ENCODE peak calls at places on chromosome 9, in four cellular contexts. O is mesendoderm, Z is IMR-90, R is neuronal stem cell. M is an unnamed sample.

GRCh38 chr9:86064220-86064619 is 35.1 kb downstream of the GOLM1 start:
- DNase-seq in O (no peak), Z (no peak), R (no peak), M (no peak)

GRCh38 chr9:28215921-28216320 is 642.6 kb upstream of the C9orf72 start:
- DNase-seq in O (no peak), Z (no peak), R (no peak), M (no peak)

GRCh38 chr9:87375397-87376073 is 122.1 kb upstream of the DAPK1 start:
- DNase-seq in O (no peak), Z (no peak), R (no peak), M (no peak)

GRCh38 chr9:116280529-116280928 is 126.9 kb downstream of the PAPPA start:
- DNase-seq in O (no peak), Z (peak; percentile 27), R (no peak), M (no peak)

GRCh38 chr9:133147412-133148271 is 16.1 kb downstream of the GBGT1 start:
- DNase-seq in O (peak; percentile 95), Z (peak; percentile 32), R (peak; percentile 72), M (peak; percentile 91)

GRCh38 chr9:109652971-109653370 is 127.0 kb upstream of the PALM2AKAP2 start:
- DNase-seq in O (peak; percentile 52), Z (peak; percentile 16), R (no peak), M (no peak)

GRCh38 chr9:38027714-38028113 is 41.3 kb downstream of the SHB start:
- DNase-seq in O (no peak), Z (no peak), R (no peak), M (no peak)

GRCh38 chr9:3962467-3962866 is 337.4 kb downstream of the GLIS3 start:
- DNase-seq in O (peak; percentile 42), Z (peak; percentile 76), R (no peak), M (no peak)

GRCh38 chr9:114288233-114289051 is 34.5 kb upstream of the ORM1 start:
- DNase-seq in O (peak; percentile 57), Z (peak; percentile 86), R (no peak), M (peak; percentile 56)

GRCh38 chr9:33295571-33295970 is 5.3 kb downstream of the NFX1 start:
- DNase-seq in O (no peak), Z (no peak), R (no peak), M (no peak)

GRCh38 chr9:83955985-83956287 is 24.1 kb downstream of the HNRNPK start:
- DNase-seq in O (no peak), Z (no peak), R (no peak), M (no peak)

GRCh38 chr9:811101-811531 is 30.4 kb upstream of the DMRT1 start:
- DNase-seq in O (no peak), Z (peak; percentile 60), R (no peak), M (no peak)

GRCh38 chr9:129326061-129327005 is 148.3 kb upstream of the IER5L start:
- DNase-seq in O (no peak), Z (no peak), R (no peak), M (no peak)

GRCh38 chr9:91948423-91949292 is 1.4 kb downstream of the ROR2 start:
- DNase-seq in O (peak; percentile 89), Z (peak; percentile 57), R (peak; percentile 69), M (peak; percentile 77)

GRCh38 chr9:83274787-83275186 is 211.8 kb upstream of the RASEF start:
- DNase-seq in O (no peak), Z (no peak), R (no peak), M (no peak)

GRCh38 chr9:2686884-2687283 is 30.4 kb upstream of the KCNV2 start:
- DNase-seq in O (peak; percentile 45), Z (no peak), R (no peak), M (peak; percentile 26)

GRCh38 chr9:108967916-108968315 is 33.7 kb downstream of the ABITRAM start:
- DNase-seq in O (no peak), Z (no peak), R (no peak), M (no peak)

GRCh38 chr9:130426883-130427282 is 17.9 kb upstream of the ASS1 start:
- DNase-seq in O (no peak), Z (peak; percentile 35), R (no peak), M (peak; percentile 60)

GRCh38 chr9:97703437-97704326 is 6.5 kb upstream of the XPA start:
- DNase-seq in O (peak; percentile 55), Z (peak; percentile 80), R (no peak), M (no peak)

GRCh38 chr9:105690742-105691141 is 3.6 kb upstream of the TMEM38B start:
- DNase-seq in O (no peak), Z (peak; percentile 22), R (no peak), M (no peak)

GRCh38 chr9:122941560-122942234 is 877 bp downstream of the RABGAP1 start:
- DNase-seq in O (peak; percentile 67), Z (peak; percentile 76), R (no peak), M (no peak)

GRCh38 chr9:2717385-2717784 is at the start of gene KCNV2:
- DNase-seq in O (no peak), Z (no peak), R (no peak), M (no peak)

GRCh38 chr9:88645869-88646204 is 110.9 kb downstream of the NXNL2 start:
- DNase-seq in O (no peak), Z (no peak), R (no peak), M (no peak)

GRCh38 chr9:108972626-108973209 is 38.5 kb downstream of the ABITRAM start:
- DNase-seq in O (no peak), Z (peak; percentile 31), R (no peak), M (no peak)

GRCh38 chr9:82781965-82782392 is 281.0 kb downstream of the RASEF start:
- DNase-seq in O (no peak), Z (no peak), R (no peak), M (no peak)

GRCh38 chr9:76576344-76576743 is 117.4 kb downstream of the GCNT1 start:
- DNase-seq in O (peak; percentile 34), Z (peak; percentile 66), R (no peak), M (no peak)

GRCh38 chr9:35374436-35374835 is 115.5 kb upstream of the RUSC2 start:
- DNase-seq in O (no peak), Z (no peak), R (no peak), M (no peak)

GRCh38 chr9:37892063-37892462 is 11.9 kb downstream of the SLC25A51 start:
- DNase-seq in O (no peak), Z (no peak), R (no peak), M (no peak)

GRCh38 chr9:130192600-130192999 is 20.4 kb downstream of the NCS1 start:
- DNase-seq in O (no peak), Z (no peak), R (no peak), M (no peak)

GRCh38 chr9:28841795-28842194 is 1268.5 kb upstream of the C9orf72 start:
- DNase-seq in O (no peak), Z (no peak), R (no peak), M (no peak)

GRCh38 chr9:37033141-37033540 is 927 bp downstream of the PAX5 start:
- DNase-seq in O (no peak), Z (no peak), R (no peak), M (no peak)

GRCh38 chr9:109799792-109800191 is 19.8 kb downstream of the PALM2AKAP2 start:
- DNase-seq in O (peak; percentile 61), Z (peak; percentile 86), R (no peak), M (no peak)

DNA sequence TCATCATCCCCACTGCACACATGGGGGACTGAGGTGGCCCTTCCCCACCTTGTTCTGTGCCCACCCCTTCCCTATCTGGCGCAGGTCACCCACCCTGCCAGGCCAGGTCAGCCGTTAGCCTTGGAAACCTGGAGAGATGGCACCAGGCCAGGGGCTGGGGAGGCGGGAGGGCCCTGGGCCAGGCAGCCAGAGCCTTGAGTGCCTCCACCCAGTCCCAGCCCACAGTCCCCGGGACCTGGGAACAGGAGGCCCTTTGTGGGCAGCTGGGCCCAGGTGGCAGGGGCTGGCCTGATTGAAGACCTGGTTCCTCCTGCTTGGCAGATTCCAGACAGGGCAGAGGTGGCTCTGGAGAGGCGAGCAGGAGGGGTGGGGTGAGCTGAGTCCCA is 70.6 kb downstream of the LRSAM1 start:
- DNase-seq in O (no peak), Z (no peak), R (no peak), M (no peak)
- H3K4me2 ChIP-seq in O (no peak overlapping the region), Z (no peak overlapping the region), R (no peak overlapping the region), M (no peak overlapping the region)

DNA sequence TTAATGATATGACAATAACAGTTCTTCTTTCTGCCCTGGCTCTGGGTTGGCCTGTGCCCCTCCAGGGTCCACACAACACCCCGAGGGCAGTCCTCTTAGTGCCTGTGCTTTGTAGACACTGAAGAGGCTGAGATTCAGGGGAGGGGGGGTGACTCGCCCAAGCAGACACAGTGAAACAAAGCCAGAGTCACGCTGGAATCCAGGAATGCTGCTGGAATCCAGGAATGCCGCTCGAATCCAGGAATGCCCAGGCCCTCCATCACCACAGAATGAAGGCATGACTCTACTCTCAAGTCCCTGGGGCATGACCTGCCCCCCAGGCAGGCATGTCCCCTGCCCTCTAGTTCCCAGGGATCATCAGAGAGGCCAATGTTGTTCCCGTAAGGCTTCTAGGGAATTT is 73.1 kb downstream of the LRSAM1 start:
- DNase-seq in O (peak; percentile 92), Z (peak; percentile 56), R (peak; percentile 50), M (peak; percentile 61)
- H3K18ac ChIP-seq in O (no peak overlapping the region), Z (peak overlapping the region; percentile 70), R (no peak overlapping the region), M (no peak overlapping the region)

GRCh38 chr9:134443169-134444039 is 117.1 kb downstream of the RXRA start:
- DNase-seq in O (peak; percentile 77), Z (peak; percentile 93), R (peak; percentile 70), M (peak; percentile 87)

GRCh38 chr9:134442087-134442470 is 115.8 kb downstream of the RXRA start:
- DNase-seq in O (no peak), Z (no peak), R (no peak), M (no peak)

GRCh38 chr9:134440636-134441226 is 114.5 kb downstream of the RXRA start:
- DNase-seq in O (no peak), Z (no peak), R (no peak), M (no peak)

GRCh38 chr9:134442486-134443168 is 116.4 kb downstream of the RXRA start:
- DNase-seq in O (peak; percentile 37), Z (no peak), R (no peak), M (no peak)

DNA sequence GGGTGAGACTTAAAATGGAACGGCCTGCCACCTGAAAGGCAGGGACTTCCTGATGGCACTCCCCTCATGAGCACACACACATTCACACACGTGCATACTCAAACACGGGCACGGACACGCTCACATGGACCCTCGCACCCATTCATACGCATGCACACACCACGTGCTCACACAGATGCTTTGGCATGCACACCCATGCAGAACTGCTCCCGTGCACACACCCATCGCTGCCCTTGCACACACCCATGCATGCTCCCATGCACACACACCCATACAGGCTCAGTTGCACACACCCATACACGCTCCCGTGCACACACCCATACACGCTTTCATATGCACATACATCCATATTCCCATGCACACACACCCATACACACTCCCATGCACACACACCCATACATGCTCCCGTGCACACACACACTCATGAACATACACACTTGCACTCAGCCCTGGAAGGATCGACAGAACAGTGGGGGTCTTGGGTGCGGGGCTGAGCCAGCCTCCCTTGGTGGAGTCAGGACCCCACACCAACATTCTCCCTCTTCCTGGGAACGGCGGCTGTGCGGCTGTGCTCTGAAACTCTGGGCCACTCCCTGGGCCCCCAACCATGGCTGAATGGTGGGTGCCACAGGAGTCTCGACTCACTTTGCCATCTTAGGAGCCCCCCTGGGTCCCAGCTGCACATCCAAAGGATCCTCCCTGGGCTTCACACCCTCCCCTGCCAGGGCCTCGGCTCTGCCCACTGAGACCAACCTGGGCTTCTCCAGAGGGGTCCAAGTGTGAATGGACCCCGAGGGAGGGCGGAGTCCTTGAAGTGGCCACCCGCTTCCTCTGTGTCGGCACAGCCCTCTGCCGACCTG is 115.2 kb downstream of the RXRA start:
- DNase-seq in O (no peak), Z (no peak), R (no peak), M (no peak)
- H3K4me2 ChIP-seq in O (no peak overlapping the region), Z (no peak overlapping the region), R (no peak overlapping the region), M (no peak overlapping the region)

GRCh38 chr9:136361757-136362449 is 1.6 kb downstream of the DNLZ start:
- DNase-seq in O (no peak), Z (peak; percentile 30), R (no peak), M (no peak)
- H3K18ac ChIP-seq in O (no peak overlapping the region), Z (peak overlapping the region; percentile 21), R (no peak overlapping the region), M (no peak overlapping the region)

GRCh38 chr9:124879226-124879625 is 17.3 kb downstream of the ARPC5L start:
- DNase-seq in O (no peak), Z (no peak), R (no peak), M (no peak)
- H3K4me2 ChIP-seq in O (no peak overlapping the region), Z (no peak overlapping the region), R (no peak overlapping the region), M (no peak overlapping the region)

M was measured in H9.